ENCODE peak calls at places on chromosomes 5 and 9, in ten cellular contexts. F is GM12865, E is AG04450, B is adrenal gland, P is dorsolateral prefrontal cortex, G is RWPE2, H is lower lobe of right lung, L is colonic mucosa, K is heart left ventricle, T is AG10803. M is an unnamed sample.
A peak's percentile ranks its signal among the peaks of the same experiment; 100 is the strongest.

GRCh38 chr9:86891091-86891490 is 56.2 kb downstream of the GAS1 start:
- DNase-seq in F (no peak), E (no peak), B (no peak), P (no peak), G (no peak), H (no peak), L (no peak), K (no peak), T (peak; percentile 85), M (no peak)

GRCh38 chr5:56910123-56910951 is 941 bp downstream of the SETD9 start:
- DNase-seq in F (peak; percentile 79), E (peak; percentile 34), B (peak; percentile 60), P (peak; percentile 43), G (peak; percentile 55), H (peak; percentile 63), L (peak; percentile 61), K (peak; percentile 63), T (peak; percentile 23), M (no peak)

GRCh38 chr9:133468777-133469455 is 9.1 kb downstream of the CACFD1 start:
- DNase-seq in F (no peak), E (no peak), B (no peak), P (no peak), G (no peak), H (no peak), L (no peak), K (no peak), T (no peak), M (no peak)

GRCh38 chr9:126295516-126295915 is 31.1 kb upstream of the MVB12B start:
- DNase-seq in F (no peak), E (no peak), B (no peak), P (no peak), G (no peak), H (no peak), L (peak; percentile 6), K (no peak), T (no peak), M (no peak)

GRCh38 chr5:16144416-16144815 is 35.2 kb downstream of the MARCHF11 start:
- DNase-seq in F (no peak), E (no peak), B (no peak), P (no peak), G (no peak), H (no peak), L (no peak), K (no peak), T (no peak), M (no peak)

GRCh38 chr9:125630436-125630835 is 76.6 kb downstream of the MAPKAP1 start:
- DNase-seq in F (no peak), E (no peak), B (no peak), P (no peak), G (no peak), H (no peak), L (no peak), K (no peak), T (peak; percentile 73), M (no peak)

GRCh38 chr9:73151653-73152382 is at the start of gene ANXA1:
- DNase-seq in F (no peak), E (peak; percentile 45), B (no peak), P (no peak), G (no peak), H (no peak), L (peak; percentile 34), K (no peak), T (peak; percentile 96), M (peak; percentile 93)

GRCh38 chr5:86152988-86153560 is 464.7 kb upstream of the COX7C start:
- DNase-seq in F (no peak), E (no peak), B (no peak), P (no peak), G (no peak), H (no peak), L (no peak), K (no peak), T (no peak), M (no peak)

GRCh38 chr9:37972346-37972745 is 68.4 kb upstream of the SLC25A51 start:
- DNase-seq in F (no peak), E (no peak), B (no peak), P (no peak), G (peak; percentile 51), H (no peak), L (no peak), K (peak; percentile 47), T (no peak), M (no peak)

GRCh38 chr9:121156263-121156731 is 45.4 kb downstream of the RAB14 start:
- DNase-seq in F (peak; percentile 72), E (peak; percentile 72), B (no peak), P (no peak), G (no peak), H (no peak), L (no peak), K (no peak), T (peak; percentile 80), M (peak; percentile 83)

GRCh38 chr9:125254231-125254630 is 7.4 kb upstream of the GAPVD1 start:
- DNase-seq in F (no peak), E (no peak), B (no peak), P (no peak), G (no peak), H (no peak), L (no peak), K (no peak), T (no peak), M (no peak)

GRCh38 chr9:33157960-33158359 is 9.2 kb downstream of the B4GALT1 start:
- DNase-seq in F (no peak), E (no peak), B (no peak), P (no peak), G (no peak), H (no peak), L (no peak), K (no peak), T (no peak), M (no peak)

GRCh38 chr5:179275381-179275878 is 69.8 kb downstream of the ADAMTS2 start:
- DNase-seq in F (no peak), E (no peak), B (no peak), P (no peak), G (peak; percentile 59), H (peak; percentile 45), L (no peak), K (peak; percentile 46), T (peak; percentile 68), M (no peak)

GRCh38 chr5:179278119-179278518 is 67.1 kb downstream of the ADAMTS2 start:
- DNase-seq in F (no peak), E (no peak), B (no peak), P (no peak), G (no peak), H (no peak), L (no peak), K (no peak), T (no peak), M (no peak)

GRCh38 chr5:179278546-179278945 is 66.7 kb downstream of the ADAMTS2 start:
- DNase-seq in F (no peak), E (no peak), B (no peak), P (no peak), G (no peak), H (no peak), L (no peak), K (no peak), T (no peak), M (no peak)

GRCh38 chr5:179275941-179276837 is 69.1 kb downstream of the ADAMTS2 start:
- DNase-seq in F (no peak), E (peak; percentile 93), B (peak; percentile 46), P (no peak), G (no peak), H (peak; percentile 59), L (peak; percentile 51), K (peak; percentile 81), T (peak; percentile 98), M (peak; percentile 90)

DNA sequence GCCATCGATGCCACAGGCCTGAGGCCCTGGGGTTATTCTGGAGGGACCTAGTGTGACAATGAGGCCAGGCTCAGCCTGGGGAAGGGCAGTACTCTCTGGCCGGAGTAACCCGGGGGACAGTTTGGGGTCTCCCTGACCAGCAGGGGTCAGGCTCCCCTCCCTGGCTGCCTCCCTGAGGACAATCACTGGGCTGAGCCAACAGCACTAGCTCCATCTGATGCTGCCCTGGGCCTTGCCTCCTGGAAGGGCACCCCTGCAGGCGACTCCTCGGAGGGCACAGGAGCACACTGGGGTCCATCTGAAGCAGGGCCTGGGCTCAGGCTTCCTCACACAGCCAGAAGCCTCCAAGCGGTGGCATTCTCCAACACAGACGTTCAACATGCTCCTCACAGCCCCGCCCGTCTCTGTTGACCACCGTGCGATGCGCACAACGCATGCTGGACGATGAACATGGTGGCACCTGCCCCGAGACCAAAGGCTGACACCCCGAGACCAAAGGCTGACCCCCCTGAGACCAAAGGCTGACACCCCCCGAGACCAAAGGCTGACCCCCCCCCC is 68.3 kb downstream of the ADAMTS2 start:
- DNase-seq in F (no peak), E (no peak), B (no peak), P (no peak), G (no peak), H (peak; percentile 33), L (no peak), K (peak; percentile 51), T (no peak), M (no peak)
- TF ChIP-seq CTCF in F (no peak), E (peak; percentile 12), B (no peak), P (no peak), G (no peak), H (no peak), L (no peak), K (no peak), T (peak; percentile 6), M (peak; percentile 10)

GRCh38 chr5:551406-551805 is 27.2 kb upstream of the SLC9A3 start:
- DNase-seq in F (no peak), E (no peak), B (no peak), P (no peak), G (no peak), H (no peak), L (no peak), K (no peak), T (no peak), M (no peak)
- TF ChIP-seq CTCF in F (no peak), E (no peak), B (no peak), P (no peak), G (no peak), H (no peak), L (no peak), K (no peak), T (no peak), M (no peak)

DNA sequence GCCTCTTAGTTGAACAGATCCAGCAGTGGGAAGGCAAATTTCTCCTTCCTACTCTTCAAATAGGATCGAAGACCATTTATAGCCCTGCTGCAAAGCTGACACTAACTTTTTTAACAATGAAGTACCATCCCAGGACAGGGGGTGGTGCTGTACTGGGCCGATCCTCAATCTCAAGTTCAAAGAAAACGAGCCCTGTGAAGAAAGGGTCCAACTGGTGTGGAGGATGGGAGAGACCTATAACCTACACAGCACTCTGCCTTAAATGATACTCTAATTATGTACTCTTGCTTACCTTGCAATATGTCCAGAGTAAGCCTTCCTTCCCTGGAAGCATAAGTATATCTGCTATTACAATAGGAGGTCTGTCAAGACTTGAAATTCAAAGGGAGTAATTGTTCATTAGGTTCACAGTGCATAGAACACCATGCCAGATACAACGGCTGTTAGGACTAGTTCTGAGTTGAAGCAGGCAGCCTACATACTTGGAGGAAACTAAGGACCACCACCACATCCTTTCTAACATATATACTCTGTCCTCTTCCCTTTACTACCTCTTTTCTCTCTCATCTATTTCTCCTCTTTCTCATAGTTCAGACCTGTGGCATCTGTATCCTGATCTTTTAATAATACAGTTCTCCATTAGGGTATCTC is 6.2 kb downstream of the ETF1 start:
- DNase-seq in F (no peak), E (no peak), B (no peak), P (no peak), G (no peak), H (no peak), L (no peak), K (no peak), T (no peak), M (no peak)
- TF ChIP-seq CTCF in F (peak; percentile 32), E (peak; percentile 43), B (peak; percentile 37), P (no peak), G (peak; percentile 32), H (peak; percentile 13), L (no peak), K (no peak), T (peak; percentile 42), M (peak; percentile 43)

GRCh38 chr5:151771259-151772028 is at the start of gene G3BP1:
- DNase-seq in F (peak; percentile 100), E (peak; percentile 100), B (peak; percentile 100), P (peak; percentile 100), G (peak; percentile 100), H (peak; percentile 100), L (peak; percentile 100), K (peak; percentile 100), T (peak; percentile 100), M (peak; percentile 100)
- TF ChIP-seq CTCF in F (peak; percentile 78), E (peak; percentile 68), B (peak; percentile 66), P (peak; percentile 73), G (peak; percentile 96), H (peak; percentile 57), L (peak; percentile 55), K (peak; percentile 73), T (peak; percentile 60), M (peak; percentile 79)